ENCODE peak calls at places on chromosomes 13 and 19, in six cellular contexts. D, J, R, B, X and I are unnamed samples. For H3K9me3, the result is how much of the 10 kb centered on the place peaks cover.

GRCh38 chr19:47369923-47370625 is 21.0 kb downstream of the DHX34 start:
- DNase-seq in D (no peak), J (no peak), R (no peak), B (no peak), X (no peak), I (no peak)

GRCh38 chr13:31027136-31027535 is 94.7 kb downstream of the TEX26 start:
- DNase-seq in D (no peak), J (no peak), R (no peak), B (no peak), X (no peak), I (no peak)

GRCh38 chr19:7211191-7211988 is 82.8 kb downstream of the INSR start:
- DNase-seq in D (no peak), J (no peak), R (peak), B (peak), X (no peak), I (no peak)

GRCh38 chr19:50718255-50719118 is 1.1 kb downstream of the SHANK1 start:
- DNase-seq in D (no peak), J (no peak), R (no peak), B (no peak), X (no peak), I (no peak)

GRCh38 chr19:24069907-24070657 is 16.9 kb upstream of the ZNF254 start:
- DNase-seq in D (no peak), J (no peak), R (no peak), B (no peak), X (no peak), I (no peak)

GRCh38 chr13:109243311-109243951 is 543.0 kb downstream of the IRS2 start:
- DNase-seq in D (no peak), J (no peak), R (no peak), B (no peak), X (no peak), I (no peak)

GRCh38 chr13:30276178-30276577 is 31.2 kb downstream of the KATNAL1 start:
- DNase-seq in D (no peak), J (no peak), R (no peak), B (no peak), X (no peak), I (no peak)

GRCh38 chr13:100521912-100522490 is 66.6 kb downstream of the GGACT start:
- DNase-seq in D (no peak), J (no peak), R (no peak), B (no peak), X (no peak), I (no peak)

GRCh38 chr13:52808842-52809219 is 39.6 kb downstream of the PCDH8 start:
- DNase-seq in D (no peak), J (no peak), R (no peak), B (no peak), X (no peak), I (peak)

GRCh38 chr19:10419646-10420443 is 493 bp upstream of the PDE4A start:
- DNase-seq in D (no peak), J (no peak), R (no peak), B (no peak), X (no peak), I (no peak)

GRCh38 chr13:44303681-44304432 is 69.8 kb upstream of the SERP2 start:
- DNase-seq in D (no peak), J (no peak), R (peak), B (peak), X (no peak), I (peak)

GRCh38 chr13:99371956-99372355 is 64.8 kb upstream of the GPR183 start:
- DNase-seq in D (no peak), J (peak), R (peak), B (no peak), X (no peak), I (no peak)

GRCh38 chr19:44904426-44904994 is 1.1 kb upstream of the APOE start:
- DNase-seq in D (no peak), J (no peak), R (no peak), B (no peak), X (no peak), I (no peak)

GRCh38 chr19:53576941-53577653 is 39.2 kb downstream of the ZNF331 start:
- DNase-seq in D (no peak), J (no peak), R (no peak), B (no peak), X (no peak), I (no peak)
- H3K9me3 ChIP-seq in D (under half), J (under half), R (under half), B (under half), X (under half), I (under half)

GRCh38 chr19:53160350-53160749 is 1.5 kb upstream of the ZNF347 start:
- DNase-seq in D (no peak), J (no peak), R (no peak), B (no peak), X (no peak), I (no peak)
- H3K9me3 ChIP-seq in D (under half), J (under half), R (under half), B (under half), X (under half), I (under half)

GRCh38 chr13:45464141-45464686 is 525 bp upstream of the COG3 start:
- DNase-seq in D (no peak), J (no peak), R (no peak), B (peak), X (peak), I (no peak)
- H3K9me3 ChIP-seq in D (under half), J (under half), R (under half), B (under half), X (under half), I (under half)

DNA sequence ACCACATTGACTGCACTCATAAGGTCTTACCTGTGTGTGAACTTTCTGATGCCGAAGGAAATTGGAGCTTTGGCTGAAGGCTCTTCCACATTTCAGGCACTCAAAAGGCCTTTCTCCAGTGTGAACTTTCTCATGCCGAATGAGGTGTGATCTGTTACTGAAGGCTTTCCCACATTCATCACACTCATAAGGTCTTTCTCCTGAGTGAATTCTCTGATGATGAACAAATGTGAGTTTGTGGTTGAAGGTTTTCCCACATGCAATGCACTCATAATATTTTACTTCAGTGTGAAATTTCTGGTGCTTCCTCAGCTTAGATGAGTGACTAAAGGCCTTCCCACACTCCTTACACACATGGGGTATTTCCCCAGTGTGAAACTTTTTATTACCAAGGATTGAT is 5.7 kb downstream of the ZNF132 start:
- DNase-seq in D (no peak), J (no peak), R (no peak), B (no peak), X (no peak), I (no peak)
- H3K9me3 ChIP-seq in D (half or more), J (under half), R (half or more), B (under half), X (under half), I (half or more)

DNA sequence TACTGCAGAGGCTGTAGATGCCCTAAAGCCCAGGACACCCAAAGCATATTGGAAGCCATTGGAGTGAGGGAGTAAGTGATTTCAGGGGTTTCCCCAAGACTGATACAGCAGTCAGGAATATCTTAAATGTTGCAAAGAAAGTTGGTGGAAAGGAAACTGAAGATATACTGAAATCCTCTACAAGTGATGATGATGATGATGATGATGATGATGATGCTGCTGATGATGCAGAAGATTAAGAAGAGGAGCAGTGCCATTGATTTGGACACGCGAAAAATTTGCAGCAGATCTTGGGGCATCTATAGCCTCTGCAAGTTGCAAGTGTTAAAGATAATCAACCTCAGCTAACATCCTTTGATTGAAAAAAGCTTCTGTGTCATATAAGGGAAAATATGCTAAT is 23.8 kb downstream of the ZNF44 start:
- DNase-seq in D (no peak), J (no peak), R (no peak), B (no peak), X (no peak), I (no peak)
- H3K9me3 ChIP-seq in D (half or more), J (under half), R (half or more), B (under half), X (under half), I (under half)

GRCh38 chr13:49858183-49858856 is 65.8 kb upstream of the KPNA3 start:
- DNase-seq in D (no peak), J (no peak), R (no peak), B (no peak), X (no peak), I (no peak)

GRCh38 chr13:49859568-49859967 is 67.1 kb upstream of the KPNA3 start:
- DNase-seq in D (no peak), J (no peak), R (no peak), B (no peak), X (no peak), I (no peak)

GRCh38 chr13:49853535-49853934 is 61.1 kb upstream of the KPNA3 start:
- DNase-seq in D (no peak), J (no peak), R (no peak), B (no peak), X (no peak), I (no peak)

DNA sequence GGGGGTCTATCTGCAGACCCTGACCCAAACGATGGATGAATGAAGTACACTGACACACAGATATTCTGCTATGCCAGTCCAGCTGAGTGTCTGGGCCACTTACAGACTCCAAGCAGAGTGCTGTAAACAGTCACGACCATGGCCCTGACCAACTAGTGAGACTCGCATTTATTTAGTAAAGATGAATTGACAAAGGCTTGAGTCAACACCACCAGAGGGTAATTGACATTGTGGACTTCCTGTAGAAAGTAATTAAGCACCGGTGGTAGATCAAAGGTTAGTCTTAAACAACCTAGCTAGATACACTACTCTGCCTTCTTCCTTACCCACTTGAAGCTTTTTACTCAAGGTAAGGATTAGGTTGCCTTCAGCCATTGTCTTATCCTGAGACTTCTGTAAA is 63.4 kb upstream of the KPNA3 start:
- DNase-seq in D (no peak), J (no peak), R (no peak), B (no peak), X (no peak), I (no peak)
- H3K9me3 ChIP-seq in D (under half), J (under half), R (under half), B (under half), X (under half), I (under half)

DNA sequence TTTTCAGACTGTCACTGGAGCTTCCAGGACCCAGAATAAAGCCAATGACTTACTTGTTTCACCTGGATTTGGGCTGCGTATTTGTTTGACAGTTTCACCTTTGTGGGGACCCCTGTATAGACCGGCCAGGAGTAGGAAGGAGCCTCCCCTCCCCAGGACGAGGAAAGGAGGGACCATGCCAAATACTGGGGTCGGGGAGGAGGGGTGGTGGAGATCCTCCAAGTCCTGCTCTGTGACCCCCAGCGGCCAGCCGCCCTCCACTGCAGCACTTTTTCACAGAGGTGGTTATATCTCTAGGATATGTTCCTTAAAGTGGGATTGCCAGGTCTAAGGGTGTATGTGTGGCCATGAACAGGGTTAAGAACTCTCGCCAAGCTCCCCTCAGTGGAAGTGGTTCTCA is 25.7 kb upstream of the ZNF492 start:
- DNase-seq in D (no peak), J (no peak), R (peak), B (no peak), X (no peak), I (peak)
- H3K9me3 ChIP-seq in D (under half), J (under half), R (under half), B (under half), X (under half), I (under half)

GRCh38 chr19:36638862-36639510 is 27.7 kb downstream of the ZNF461 start:
- DNase-seq in D (no peak), J (no peak), R (no peak), B (no peak), X (no peak), I (no peak)
- H3K9me3 ChIP-seq in D (half or more), J (under half), R (half or more), B (under half), X (under half), I (half or more)